ENCODE peak calls at places on chromosomes 12 and 14, in five cellular contexts. One of them, this sample, is unnamed. For H3K9me3, the result is how much of the 10 kb centered on the place peaks cover.

GRCh38 chr14:40859065-40859464 is 747.6 kb upstream of the LRFN5 start:
- DNase-seq in MM.1S: no peak
- DNase-seq in uterus: no peak
- DNase-seq in tibial artery: no peak
- DNase-seq in pancreas: no peak
- DNase-seq in this sample: no peak

GRCh38 chr12:127623362-127623761 is 643.6 kb upstream of the TMEM132C start:
- DNase-seq in MM.1S: no peak
- DNase-seq in uterus: no peak
- DNase-seq in tibial artery: no peak
- DNase-seq in pancreas: no peak
- DNase-seq in this sample: no peak

GRCh38 chr14:77154421-77154820 is 12.8 kb upstream of the ZDHHC22 start:
- DNase-seq in MM.1S: no peak
- DNase-seq in uterus: no peak
- DNase-seq in tibial artery: no peak
- DNase-seq in pancreas: no peak
- DNase-seq in this sample: no peak

GRCh38 chr14:101947577-101947903 is 16.8 kb upstream of the DYNC1H1 start:
- DNase-seq in MM.1S: no peak
- DNase-seq in uterus: no peak
- DNase-seq in tibial artery: peak
- DNase-seq in pancreas: no peak
- DNase-seq in this sample: no peak

GRCh38 chr12:57517187-57517586 is 3.1 kb downstream of the DDIT3 start:
- DNase-seq in MM.1S: no peak
- DNase-seq in uterus: no peak
- DNase-seq in tibial artery: no peak
- DNase-seq in pancreas: no peak
- DNase-seq in this sample: no peak

GRCh38 chr14:60197629-60198318 is 32.6 kb upstream of the DHRS7 start:
- DNase-seq in MM.1S: no peak
- DNase-seq in uterus: no peak
- DNase-seq in tibial artery: no peak
- DNase-seq in pancreas: no peak
- DNase-seq in this sample: no peak

GRCh38 chr14:100445436-100446088 is 122.4 kb downstream of the SLC25A47 start:
- DNase-seq in MM.1S: no peak
- DNase-seq in uterus: no peak
- DNase-seq in tibial artery: no peak
- DNase-seq in pancreas: no peak
- DNase-seq in this sample: no peak

GRCh38 chr12:4037747-4038312 is 164.6 kb upstream of the PARP11 start:
- DNase-seq in MM.1S: no peak
- DNase-seq in uterus: peak
- DNase-seq in tibial artery: peak
- DNase-seq in pancreas: no peak
- DNase-seq in this sample: no peak

GRCh38 chr12:106030210-106031175 is 108.3 kb downstream of the NUAK1 start:
- DNase-seq in MM.1S: peak
- DNase-seq in uterus: peak
- DNase-seq in tibial artery: no peak
- DNase-seq in pancreas: no peak
- DNase-seq in this sample: no peak

GRCh38 chr12:98698603-98699463 is 53.7 kb downstream of the APAF1 start:
- DNase-seq in MM.1S: peak
- DNase-seq in uterus: peak
- DNase-seq in tibial artery: peak
- DNase-seq in pancreas: no peak
- DNase-seq in this sample: no peak

GRCh38 chr12:28035483-28035882 is 63.0 kb upstream of the PTHLH start:
- DNase-seq in MM.1S: no peak
- DNase-seq in uterus: no peak
- DNase-seq in tibial artery: no peak
- DNase-seq in pancreas: no peak
- DNase-seq in this sample: no peak

GRCh38 chr12:116559330-116560080 is at the start of gene MAP1LC3B2:
- DNase-seq in MM.1S: peak
- DNase-seq in uterus: no peak
- DNase-seq in tibial artery: peak
- DNase-seq in pancreas: peak
- DNase-seq in this sample: peak

GRCh38 chr12:55681142-55682077 is 26.3 kb downstream of the ITGA7 start:
- DNase-seq in MM.1S: no peak
- DNase-seq in uterus: no peak
- DNase-seq in tibial artery: peak
- DNase-seq in pancreas: peak
- DNase-seq in this sample: no peak

GRCh38 chr12:116376354-116377193 is 99.1 kb upstream of the MED13L start:
- DNase-seq in MM.1S: no peak
- DNase-seq in uterus: no peak
- DNase-seq in tibial artery: no peak
- DNase-seq in pancreas: no peak
- DNase-seq in this sample: no peak

GRCh38 chr12:57381693-57382220 is 49.1 kb downstream of the R3HDM2 start:
- DNase-seq in MM.1S: no peak
- DNase-seq in uterus: no peak
- DNase-seq in tibial artery: no peak
- DNase-seq in pancreas: no peak
- DNase-seq in this sample: no peak

GRCh38 chr14:42930058-42930457 is 1323.4 kb downstream of the LRFN5 start:
- DNase-seq in MM.1S: no peak
- DNase-seq in uterus: no peak
- DNase-seq in tibial artery: peak
- DNase-seq in pancreas: peak
- DNase-seq in this sample: no peak

GRCh38 chr12:132227782-132228417 is 83.6 kb downstream of the NOC4L start:
- DNase-seq in MM.1S: no peak
- DNase-seq in uterus: no peak
- DNase-seq in tibial artery: no peak
- DNase-seq in pancreas: peak
- DNase-seq in this sample: no peak

GRCh38 chr12:132225214-132225613 is 81.0 kb downstream of the NOC4L start:
- DNase-seq in MM.1S: no peak
- DNase-seq in uterus: no peak
- DNase-seq in tibial artery: no peak
- DNase-seq in pancreas: no peak
- DNase-seq in this sample: no peak

GRCh38 chr12:132226604-132227003 is 82.3 kb downstream of the NOC4L start:
- DNase-seq in MM.1S: no peak
- DNase-seq in uterus: no peak
- DNase-seq in tibial artery: no peak
- DNase-seq in pancreas: no peak
- DNase-seq in this sample: no peak

GRCh38 chr12:132228535-132229422 is 84.5 kb downstream of the NOC4L start:
- DNase-seq in MM.1S: no peak
- DNase-seq in uterus: no peak
- DNase-seq in tibial artery: no peak
- DNase-seq in pancreas: peak
- DNase-seq in this sample: no peak

GRCh38 chr12:132227156-132227555 is 82.9 kb downstream of the NOC4L start:
- DNase-seq in MM.1S: no peak
- DNase-seq in uterus: no peak
- DNase-seq in tibial artery: no peak
- DNase-seq in pancreas: peak
- DNase-seq in this sample: no peak
- H3K9me3 ChIP-seq in MM.1S: under half
- H3K9me3 ChIP-seq in uterus: under half
- H3K9me3 ChIP-seq in tibial artery: under half
- H3K9me3 ChIP-seq in pancreas: under half
- H3K9me3 ChIP-seq in this sample: under half

GRCh38 chr12:66883545-66883944 is 204.7 kb upstream of the GRIP1 start:
- DNase-seq in MM.1S: no peak
- DNase-seq in uterus: no peak
- DNase-seq in tibial artery: no peak
- DNase-seq in pancreas: no peak
- DNase-seq in this sample: no peak

GRCh38 chr12:66881401-66881800 is 202.5 kb upstream of the GRIP1 start:
- DNase-seq in MM.1S: no peak
- DNase-seq in uterus: no peak
- DNase-seq in tibial artery: no peak
- DNase-seq in pancreas: no peak
- DNase-seq in this sample: no peak

GRCh38 chr12:66879392-66879791 is 200.5 kb upstream of the GRIP1 start:
- DNase-seq in MM.1S: no peak
- DNase-seq in uterus: no peak
- DNase-seq in tibial artery: no peak
- DNase-seq in pancreas: no peak
- DNase-seq in this sample: no peak

DNA sequence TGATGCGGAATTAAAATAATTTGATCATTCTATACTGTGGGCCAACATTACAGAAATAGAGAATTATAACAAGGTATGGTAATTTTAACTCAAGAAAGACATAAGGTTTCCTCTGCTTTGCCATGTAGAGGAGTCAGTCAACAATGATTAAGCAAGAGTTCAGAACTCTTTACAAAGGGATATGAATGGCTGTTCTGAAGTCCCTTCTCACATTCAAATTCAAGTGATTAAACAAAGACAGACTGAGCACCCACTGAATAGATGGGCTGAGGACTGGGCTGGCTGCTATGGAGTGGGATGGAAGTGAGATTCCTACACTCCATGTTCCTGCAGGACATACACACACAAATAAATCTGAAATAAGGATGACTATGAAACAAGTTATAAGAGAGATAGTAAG is 199.0 kb upstream of the GRIP1 start:
- DNase-seq in MM.1S: no peak
- DNase-seq in uterus: no peak
- DNase-seq in tibial artery: no peak
- DNase-seq in pancreas: no peak
- DNase-seq in this sample: no peak
- H3K4me3 ChIP-seq in MM.1S: no peak
- H3K4me3 ChIP-seq in uterus: no peak
- H3K4me3 ChIP-seq in tibial artery: no peak
- H3K4me3 ChIP-seq in pancreas: no peak
- H3K4me3 ChIP-seq in this sample: no peak

DNA sequence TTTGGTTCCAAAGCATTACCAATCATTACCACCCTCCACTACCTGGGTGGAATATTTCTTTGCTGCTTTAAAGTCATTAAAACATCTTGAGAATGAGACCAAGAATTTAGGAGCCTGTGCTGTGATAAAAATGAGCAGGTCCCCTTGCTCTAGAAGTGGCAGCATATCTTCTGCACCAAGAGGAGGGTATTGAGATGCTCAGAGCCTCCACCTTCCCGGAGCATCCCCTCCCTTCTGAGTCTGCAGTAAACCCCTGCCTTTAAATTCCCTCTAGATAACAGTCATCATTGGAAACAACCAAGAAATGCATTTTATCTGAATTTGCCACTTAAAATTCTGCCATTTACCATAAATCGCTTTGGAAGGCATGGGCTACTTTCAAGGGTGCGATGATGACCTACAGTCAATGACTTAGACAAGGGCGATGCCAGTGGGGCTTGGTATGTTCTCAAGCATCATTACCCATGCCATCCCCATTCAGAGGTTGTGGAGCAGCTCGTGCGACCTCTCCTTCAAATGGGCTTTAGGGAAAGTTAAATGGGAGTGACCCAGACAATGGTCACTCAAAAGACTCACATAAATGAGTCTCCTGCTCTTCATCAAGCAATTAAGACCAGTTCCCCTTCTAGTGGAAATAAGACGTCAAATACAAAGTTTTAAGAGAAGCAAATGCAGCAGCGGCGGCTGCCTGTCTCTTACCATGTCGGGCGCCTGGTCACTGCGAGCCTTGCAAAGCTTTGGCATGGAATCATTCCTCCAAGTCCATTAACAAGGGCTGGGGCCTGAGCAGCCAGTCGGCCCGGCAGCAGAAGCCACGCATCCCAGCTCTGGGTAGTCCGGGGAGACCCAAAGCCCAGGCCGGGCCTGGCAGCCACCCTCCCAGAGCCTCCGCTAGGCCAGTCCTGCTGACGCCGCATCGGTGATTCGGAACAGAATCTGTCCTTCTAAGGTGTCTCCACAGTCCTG is 334.5 kb downstream of the TMEM121 start:
- DNase-seq in MM.1S: peak
- DNase-seq in uterus: peak
- DNase-seq in tibial artery: peak
- DNase-seq in pancreas: peak
- DNase-seq in this sample: no peak
- H3K9me3 ChIP-seq in MM.1S: under half
- H3K9me3 ChIP-seq in uterus: under half
- H3K9me3 ChIP-seq in tibial artery: under half
- H3K9me3 ChIP-seq in pancreas: under half
- H3K9me3 ChIP-seq in this sample: under half

GRCh38 chr14:84446250-84446649 is 1083.7 kb upstream of the FLRT2 start:
- DNase-seq in MM.1S: no peak
- DNase-seq in uterus: no peak
- DNase-seq in tibial artery: no peak
- DNase-seq in pancreas: no peak
- DNase-seq in this sample: no peak

GRCh38 chr14:84442481-84442880 is 1087.5 kb upstream of the FLRT2 start:
- DNase-seq in MM.1S: no peak
- DNase-seq in uterus: no peak
- DNase-seq in tibial artery: no peak
- DNase-seq in pancreas: no peak
- DNase-seq in this sample: no peak

GRCh38 chr14:84445486-84445885 is 1084.5 kb upstream of the FLRT2 start:
- DNase-seq in MM.1S: no peak
- DNase-seq in uterus: no peak
- DNase-seq in tibial artery: no peak
- DNase-seq in pancreas: no peak
- DNase-seq in this sample: no peak
- H3K4me3 ChIP-seq in MM.1S: no peak
- H3K4me3 ChIP-seq in uterus: no peak
- H3K4me3 ChIP-seq in tibial artery: no peak
- H3K4me3 ChIP-seq in pancreas: no peak
- H3K4me3 ChIP-seq in this sample: no peak